ENCODE peak calls at places on chromosomes 13 and 19, in six cellular contexts. One of them, this sample, is unnamed.

GRCh38 chr19:38735257-38735686 is 9.0 kb downstream of the CAPN12 start:
- DNase-seq in WTC11: peak
- DNase-seq in K562: peak
- DNase-seq in GM23338: peak
- DNase-seq in HepG2: no peak
- DNase-seq in GM12878: no peak
- DNase-seq in this sample: peak

GRCh38 chr19:35063940-35064818 is 22.7 kb downstream of the HPN start:
- DNase-seq in HepG2: no peak
- DNase-seq in WTC11: no peak
- DNase-seq in GM12878: no peak
- DNase-seq in K562: no peak
- DNase-seq in GM23338: no peak
- DNase-seq in this sample: no peak

GRCh38 chr13:59743195-59743594 is 420.5 kb downstream of the DIAPH3 start:
- DNase-seq in WTC11: no peak
- DNase-seq in GM12878: no peak
- DNase-seq in HepG2: no peak
- DNase-seq in GM23338: peak
- DNase-seq in K562: no peak
- DNase-seq in this sample: no peak

GRCh38 chr13:32025730-32026129 is 5.8 kb upstream of the FRY start:
- DNase-seq in GM23338: peak
- DNase-seq in HepG2: no peak
- DNase-seq in WTC11: no peak
- DNase-seq in GM12878: no peak
- DNase-seq in K562: no peak
- DNase-seq in this sample: peak

GRCh38 chr13:111093136-111093535 is 22.0 kb upstream of the ARHGEF7 start:
- DNase-seq in WTC11: no peak
- DNase-seq in K562: no peak
- DNase-seq in HepG2: no peak
- DNase-seq in GM23338: no peak
- DNase-seq in GM12878: no peak
- DNase-seq in this sample: no peak

GRCh38 chr19:37907735-37908066 is 693 bp downstream of the SIPA1L3 start:
- DNase-seq in GM12878: no peak
- DNase-seq in WTC11: no peak
- DNase-seq in K562: peak
- DNase-seq in GM23338: no peak
- DNase-seq in HepG2: no peak
- DNase-seq in this sample: no peak

GRCh38 chr19:1469936-1470863 is 8.8 kb downstream of the C19orf25 start:
- DNase-seq in K562: peak
- DNase-seq in GM23338: peak
- DNase-seq in HepG2: no peak
- DNase-seq in GM12878: no peak
- DNase-seq in WTC11: peak
- DNase-seq in this sample: peak

GRCh38 chr19:47353307-47353712 is 4.2 kb downstream of the DHX34 start:
- DNase-seq in GM23338: no peak
- DNase-seq in K562: no peak
- DNase-seq in WTC11: no peak
- DNase-seq in HepG2: peak
- DNase-seq in GM12878: no peak
- DNase-seq in this sample: no peak

GRCh38 chr13:104832265-104832664 is 1703.2 kb downstream of the EFNB2 start:
- DNase-seq in WTC11: no peak
- DNase-seq in HepG2: no peak
- DNase-seq in K562: no peak
- DNase-seq in GM23338: peak
- DNase-seq in GM12878: no peak
- DNase-seq in this sample: no peak

GRCh38 chr13:44084146-44084545 is 204.4 kb downstream of the LACC1 start:
- DNase-seq in K562: no peak
- DNase-seq in GM23338: no peak
- DNase-seq in WTC11: no peak
- DNase-seq in HepG2: no peak
- DNase-seq in GM12878: no peak
- DNase-seq in this sample: no peak

DNA sequence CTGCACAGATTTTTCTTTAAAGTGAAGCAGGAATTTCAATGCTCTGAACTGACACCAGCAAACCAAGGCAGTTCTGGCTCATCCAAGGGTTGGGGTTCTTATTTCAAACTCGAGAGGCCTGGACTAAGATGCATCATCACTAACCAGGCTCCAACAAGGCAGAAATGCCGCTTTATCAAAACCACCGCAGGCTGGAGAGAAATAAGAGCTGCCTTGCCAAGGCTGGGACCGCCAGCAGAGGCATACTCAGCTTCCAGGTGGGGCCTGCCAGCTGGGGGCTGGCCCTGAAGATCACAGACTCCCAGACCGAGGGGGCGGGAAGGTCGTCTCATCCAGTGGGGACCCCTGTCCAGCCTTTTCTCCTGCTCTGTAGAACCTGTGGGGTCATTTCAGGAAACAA is 37.4 kb upstream of the GAS6 start:
- DNase-seq in GM23338: no peak
- DNase-seq in HepG2: no peak
- DNase-seq in GM12878: no peak
- DNase-seq in K562: no peak
- DNase-seq in WTC11: no peak
- DNase-seq in this sample: no peak
- TF ChIP-seq CREB1 in GM23338: no peak
- TF ChIP-seq CREB1 in HepG2: no peak
- TF ChIP-seq CREB1 in GM12878: no peak
- TF ChIP-seq CREB1 in K562: no peak
- TF ChIP-seq CREB1 in WTC11: no peak
- TF ChIP-seq CREB1 in this sample: no peak

DNA sequence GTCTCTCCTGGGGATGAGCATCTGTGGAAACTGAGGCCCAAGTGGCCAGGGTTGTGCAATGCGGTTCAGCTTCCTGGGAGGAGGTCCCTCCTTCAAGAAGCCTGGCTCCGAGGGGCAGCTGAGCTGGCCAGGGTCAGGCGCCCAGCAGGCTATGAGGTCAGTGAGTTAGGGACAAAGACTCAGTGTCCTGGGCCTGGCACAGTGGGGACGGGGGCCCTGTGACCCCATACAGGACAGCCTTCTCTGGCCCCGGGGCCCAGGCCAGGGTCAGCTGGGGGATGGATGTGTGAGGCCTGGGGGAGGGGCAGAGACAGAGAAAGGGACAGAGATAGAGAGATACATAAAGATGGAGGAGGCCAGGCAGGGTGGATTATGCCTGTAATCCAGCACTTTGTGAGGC is 3.0 kb upstream of the IL12RB1 start:
- DNase-seq in GM23338: no peak
- DNase-seq in HepG2: no peak
- DNase-seq in K562: no peak
- DNase-seq in WTC11: no peak
- DNase-seq in GM12878: no peak
- DNase-seq in this sample: no peak
- TF ChIP-seq CREB1 in GM23338: no peak
- TF ChIP-seq CREB1 in HepG2: no peak
- TF ChIP-seq CREB1 in K562: no peak
- TF ChIP-seq CREB1 in WTC11: no peak
- TF ChIP-seq CREB1 in GM12878: no peak
- TF ChIP-seq CREB1 in this sample: no peak

GRCh38 chr13:113890758-113891480 is 27.0 kb upstream of the GAS6 start:
- DNase-seq in HepG2: no peak
- DNase-seq in WTC11: no peak
- DNase-seq in GM12878: no peak
- DNase-seq in GM23338: peak
- DNase-seq in K562: no peak
- DNase-seq in this sample: no peak

GRCh38 chr13:113886561-113887112 is 22.8 kb upstream of the GAS6 start:
- DNase-seq in GM12878: no peak
- DNase-seq in K562: no peak
- DNase-seq in HepG2: no peak
- DNase-seq in WTC11: no peak
- DNase-seq in GM23338: no peak
- DNase-seq in this sample: no peak

GRCh38 chr13:113889467-113889866 is 25.6 kb upstream of the GAS6 start:
- DNase-seq in GM12878: no peak
- DNase-seq in GM23338: no peak
- DNase-seq in WTC11: no peak
- DNase-seq in HepG2: no peak
- DNase-seq in K562: no peak
- DNase-seq in this sample: no peak

GRCh38 chr13:113887700-113888201 is 23.9 kb upstream of the GAS6 start:
- DNase-seq in K562: no peak
- DNase-seq in GM23338: no peak
- DNase-seq in GM12878: no peak
- DNase-seq in WTC11: no peak
- DNase-seq in HepG2: no peak
- DNase-seq in this sample: no peak

GRCh38 chr13:113888701-113889330 is 24.9 kb upstream of the GAS6 start:
- DNase-seq in HepG2: no peak
- DNase-seq in GM12878: no peak
- DNase-seq in K562: no peak
- DNase-seq in GM23338: no peak
- DNase-seq in WTC11: no peak
- DNase-seq in this sample: no peak
- TF ChIP-seq CREB1 in HepG2: no peak
- TF ChIP-seq CREB1 in GM12878: no peak
- TF ChIP-seq CREB1 in K562: no peak
- TF ChIP-seq CREB1 in GM23338: no peak
- TF ChIP-seq CREB1 in WTC11: no peak
- TF ChIP-seq CREB1 in this sample: no peak

DNA sequence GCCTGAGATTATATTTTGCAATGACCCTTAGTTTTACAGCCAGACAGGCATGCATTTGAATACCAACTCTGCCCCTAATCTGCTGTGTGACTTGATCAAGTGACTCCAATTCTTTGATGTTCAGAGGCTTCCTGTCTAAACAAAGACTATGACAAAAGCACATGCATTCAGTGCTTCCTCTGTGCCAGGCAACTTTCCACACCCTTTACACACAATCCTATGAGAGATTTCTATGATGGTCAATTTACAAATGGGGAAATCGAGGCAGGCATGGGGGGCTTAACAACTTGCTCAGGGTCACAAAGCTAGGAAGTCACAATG is 3.7 kb upstream of the LYPD3 start:
- DNase-seq in K562: no peak
- DNase-seq in HepG2: peak
- DNase-seq in GM12878: no peak
- DNase-seq in WTC11: no peak
- DNase-seq in GM23338: no peak
- DNase-seq in this sample: no peak
- TF ChIP-seq CREB1 in K562: no peak
- TF ChIP-seq CREB1 in HepG2: no peak
- TF ChIP-seq CREB1 in GM12878: no peak
- TF ChIP-seq CREB1 in WTC11: no peak
- TF ChIP-seq CREB1 in GM23338: no peak
- TF ChIP-seq CREB1 in this sample: no peak

DNA sequence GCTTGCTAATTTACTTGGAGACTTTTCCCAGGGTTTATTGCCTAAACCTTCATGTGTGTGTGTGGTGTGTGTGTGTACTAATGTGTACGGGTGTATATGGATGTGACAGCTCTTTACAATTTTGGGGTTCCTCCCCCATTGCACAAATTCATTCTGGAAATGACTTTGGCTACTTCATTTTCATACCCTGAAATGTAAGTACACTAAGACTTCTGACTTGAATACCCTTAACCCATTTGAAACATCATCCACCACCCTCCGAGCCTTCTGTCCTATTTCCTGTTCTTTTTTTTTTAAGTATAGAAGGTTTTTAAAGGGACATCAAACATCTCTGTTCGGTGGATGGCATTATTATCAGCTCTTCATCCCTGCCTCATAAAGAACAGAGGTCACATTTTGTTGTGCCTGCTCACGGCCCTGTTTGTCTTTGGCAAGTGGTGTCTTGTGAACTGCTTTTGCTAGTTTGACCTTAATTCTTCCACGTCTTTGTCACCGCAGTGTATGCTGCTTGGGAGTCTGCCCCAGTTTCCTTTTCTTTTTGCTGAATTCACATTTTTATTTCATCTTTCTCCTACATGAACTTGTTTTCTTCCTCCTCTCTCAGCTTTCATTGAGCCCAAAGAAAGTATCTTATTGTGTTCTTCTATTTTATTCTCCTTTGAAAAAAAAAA is 228.3 kb downstream of the FOXO1 start:
- DNase-seq in GM23338: no peak
- DNase-seq in K562: no peak
- DNase-seq in WTC11: no peak
- DNase-seq in HepG2: no peak
- DNase-seq in GM12878: no peak
- DNase-seq in this sample: no peak
- TF ChIP-seq CREB1 in GM23338: no peak
- TF ChIP-seq CREB1 in K562: no peak
- TF ChIP-seq CREB1 in WTC11: no peak
- TF ChIP-seq CREB1 in HepG2: no peak
- TF ChIP-seq CREB1 in GM12878: no peak
- TF ChIP-seq CREB1 in this sample: no peak

DNA sequence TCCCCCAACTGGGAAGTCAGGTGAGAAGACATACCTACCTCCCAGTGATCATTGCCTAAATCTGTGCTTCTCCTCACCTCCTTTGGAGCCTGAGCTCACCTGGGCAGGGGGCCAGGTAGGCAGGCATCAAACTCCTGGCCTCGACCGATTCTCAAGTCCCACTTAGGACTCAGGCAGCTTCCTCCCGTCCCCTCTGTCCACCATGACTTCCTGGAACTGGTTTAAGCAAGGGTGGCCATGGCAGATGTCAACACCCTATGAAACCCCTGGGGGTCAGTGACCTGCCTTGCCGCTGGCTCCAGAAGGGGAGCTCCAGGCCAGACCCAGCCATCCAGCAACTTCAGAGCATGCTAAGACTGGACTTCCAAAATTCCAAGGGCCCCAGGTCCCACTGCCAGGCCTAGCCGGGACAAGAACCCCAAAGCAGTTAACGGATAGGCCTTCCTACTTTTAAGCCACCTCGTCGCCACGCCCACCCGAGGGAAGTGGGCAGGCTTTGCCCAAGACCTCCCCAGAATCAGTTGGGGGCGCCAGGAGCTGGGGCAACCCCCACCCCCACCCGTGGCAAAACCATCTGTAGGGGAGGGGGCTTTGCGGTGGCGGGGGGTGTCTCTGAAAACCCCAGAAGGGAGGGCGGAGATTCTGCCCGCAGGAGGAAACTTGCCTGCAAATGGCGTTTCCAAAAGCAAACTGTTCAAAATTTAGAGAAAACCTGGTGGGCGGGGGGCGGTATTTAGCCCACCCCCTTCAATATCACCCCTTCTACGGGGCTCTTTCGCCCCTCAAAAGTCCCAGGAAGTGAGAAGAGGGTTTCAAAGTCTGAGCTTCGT is 657 bp downstream of the PLIN3 start:
- DNase-seq in HepG2: peak
- DNase-seq in GM23338: peak
- DNase-seq in GM12878: no peak
- DNase-seq in K562: peak
- DNase-seq in WTC11: peak
- DNase-seq in this sample: no peak
- TF ChIP-seq CREB1 in HepG2: no peak
- TF ChIP-seq CREB1 in GM23338: no peak
- TF ChIP-seq CREB1 in GM12878: no peak
- TF ChIP-seq CREB1 in K562: no peak
- TF ChIP-seq CREB1 in WTC11: no peak
- TF ChIP-seq CREB1 in this sample: no peak

GRCh38 chr19:3249408-3249807 is 24.9 kb downstream of the CELF5 start:
- DNase-seq in GM12878: no peak
- DNase-seq in WTC11: peak
- DNase-seq in K562: peak
- DNase-seq in HepG2: peak
- DNase-seq in GM23338: peak
- DNase-seq in this sample: peak
- TF ChIP-seq CREB1 in GM12878: no peak
- TF ChIP-seq CREB1 in WTC11: no peak
- TF ChIP-seq CREB1 in K562: no peak
- TF ChIP-seq CREB1 in HepG2: no peak
- TF ChIP-seq CREB1 in GM23338: no peak
- TF ChIP-seq CREB1 in this sample: no peak

GRCh38 chr13:33205804-33206221 is 79.7 kb downstream of the STARD13 start:
- DNase-seq in WTC11: no peak
- DNase-seq in HepG2: no peak
- DNase-seq in GM12878: no peak
- DNase-seq in GM23338: peak
- DNase-seq in K562: no peak
- DNase-seq in this sample: no peak
- TF ChIP-seq CREB1 in WTC11: no peak
- TF ChIP-seq CREB1 in HepG2: no peak
- TF ChIP-seq CREB1 in GM12878: no peak
- TF ChIP-seq CREB1 in GM23338: no peak
- TF ChIP-seq CREB1 in K562: no peak
- TF ChIP-seq CREB1 in this sample: no peak